ENCODE peak calls at places on chromosomes 11 and 22, in nine cellular contexts. X, P, I, F, A, W, K, E and H are unnamed samples.

GRCh38 chr11:45141171-45141570 is 5.3 kb upstream of the PRDM11 start:
- DNase-seq in X (no peak), P (no peak), I (no peak), F (no peak), A (no peak), W (no peak), K (no peak), E (no peak), H (no peak)

GRCh38 chr11:76657139-76657823 is 13.3 kb downstream of the LRRC32 start:
- DNase-seq in X (peak), P (peak), I (no peak), F (no peak), A (peak), W (peak), K (no peak), E (no peak), H (peak)

GRCh38 chr22:38034278-38034882 is 22.8 kb upstream of the PICK1 start:
- DNase-seq in X (no peak), P (peak), I (peak), F (peak), A (peak), W (peak), K (peak), E (peak), H (no peak)

GRCh38 chr11:66327171-66328035 is 8.8 kb downstream of the RIN1 start:
- DNase-seq in X (peak), P (no peak), I (no peak), F (no peak), A (no peak), W (no peak), K (no peak), E (no peak), H (no peak)

GRCh38 chr22:41487037-41487963 is 18.4 kb downstream of the ACO2 start:
- DNase-seq in X (no peak), P (no peak), I (no peak), F (no peak), A (no peak), W (no peak), K (no peak), E (no peak), H (no peak)

GRCh38 chr11:70578371-70578770 is 180.0 kb downstream of the CTTN start:
- DNase-seq in X (peak), P (no peak), I (no peak), F (no peak), A (no peak), W (no peak), K (no peak), E (no peak), H (no peak)

GRCh38 chr11:22192289-22192641 is 620 bp upstream of the ANO5 start:
- DNase-seq in X (no peak), P (peak), I (no peak), F (peak), A (peak), W (no peak), K (no peak), E (no peak), H (no peak)

GRCh38 chr11:61024938-61025818 is 53.7 kb downstream of the CD6 start:
- DNase-seq in X (no peak), P (no peak), I (no peak), F (no peak), A (no peak), W (no peak), K (no peak), E (no peak), H (no peak)

GRCh38 chr11:45079943-45080719 is 66.3 kb upstream of the PRDM11 start:
- DNase-seq in X (no peak), P (no peak), I (no peak), F (peak), A (peak), W (no peak), K (peak), E (no peak), H (no peak)

GRCh38 chr11:22510010-22510409 is 115.6 kb downstream of the FANCF start:
- DNase-seq in X (no peak), P (no peak), I (no peak), F (no peak), A (no peak), W (no peak), K (no peak), E (no peak), H (peak)

GRCh38 chr11:57460017-57460755 is at the start of gene RTN4RL2:
- DNase-seq in X (no peak), P (peak), I (no peak), F (no peak), A (no peak), W (no peak), K (peak), E (peak), H (no peak)

GRCh38 chr22:44312766-44313165 is at the start of gene SHISAL1:
- DNase-seq in X (no peak), P (no peak), I (no peak), F (no peak), A (no peak), W (no peak), K (no peak), E (no peak), H (no peak)

GRCh38 chr11:37076866-37077265 is 478.8 kb upstream of the RAG2 start:
- DNase-seq in X (no peak), P (no peak), I (no peak), F (no peak), A (no peak), W (no peak), K (no peak), E (no peak), H (no peak)

DNA sequence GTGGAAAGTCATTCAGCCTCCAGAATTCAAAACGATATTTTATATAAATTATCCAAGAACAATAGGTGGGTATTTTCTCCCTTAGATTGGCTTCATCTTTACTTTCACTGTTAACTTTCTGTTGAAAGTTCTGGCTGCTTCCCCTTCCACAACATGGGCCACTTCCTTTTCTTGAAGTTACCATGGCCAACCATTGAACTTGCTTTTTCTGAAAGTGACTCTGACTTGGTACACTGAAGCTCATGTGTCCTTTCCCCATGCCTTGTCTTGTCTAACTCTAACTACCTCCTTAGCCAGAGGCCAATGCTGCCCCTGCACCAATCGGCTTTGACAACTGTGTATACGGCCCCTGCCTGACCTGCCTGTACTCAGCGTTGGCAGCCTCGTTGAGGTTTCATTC is 225.2 kb downstream of the FAT3 start:
- DNase-seq in X (no peak), P (no peak), I (no peak), F (no peak), A (no peak), W (no peak), K (no peak), E (no peak), H (no peak)
- TF ChIP-seq CTCF in X (no peak), P (no peak), I (no peak), F (no peak), A (no peak), W (no peak), K (no peak), E (no peak), H (no peak)

GRCh38 chr11:120236169-120237107 is 3.5 kb upstream of the POU2F3 start:
- DNase-seq in X (no peak), P (no peak), I (no peak), F (no peak), A (no peak), W (no peak), K (no peak), E (peak), H (no peak)
- TF ChIP-seq POLR2A in X (no peak), P (peak), I (no peak), F (no peak), A (no peak), W (no peak), K (no peak), E (peak), H (no peak)

GRCh38 chr11:799641-800316 is 1.7 kb upstream of the SLC25A22 start:
- DNase-seq in X (no peak), P (no peak), I (no peak), F (no peak), A (no peak), W (no peak), K (no peak), E (no peak), H (no peak)
- H3K4me3 ChIP-seq in X (no peak), P (no peak), I (no peak), F (no peak), A (no peak), W (no peak), K (no peak), E (no peak), H (no peak)

GRCh38 chr11:46676436-46677158 is 23.8 kb downstream of the ARHGAP1 start:
- DNase-seq in X (no peak), P (no peak), I (no peak), F (no peak), A (peak), W (no peak), K (no peak), E (no peak), H (no peak)

GRCh38 chr11:46674463-46675287 is 25.7 kb downstream of the ARHGAP1 start:
- DNase-seq in X (no peak), P (no peak), I (no peak), F (peak), A (peak), W (no peak), K (no peak), E (no peak), H (no peak)

GRCh38 chr11:46675949-46676348 is 24.5 kb downstream of the ARHGAP1 start:
- DNase-seq in X (no peak), P (no peak), I (no peak), F (no peak), A (no peak), W (no peak), K (no peak), E (no peak), H (no peak)

GRCh38 chr11:46673713-46674462 is 26.5 kb downstream of the ARHGAP1 start:
- DNase-seq in X (no peak), P (peak), I (no peak), F (no peak), A (no peak), W (no peak), K (no peak), E (no peak), H (no peak)

GRCh38 chr11:46675288-46675851 is 25.0 kb downstream of the ARHGAP1 start:
- DNase-seq in X (peak), P (peak), I (peak), F (peak), A (peak), W (no peak), K (no peak), E (no peak), H (peak)
- TF ChIP-seq CTCF in X (no peak), P (peak), I (no peak), F (no peak), A (peak), W (no peak), K (no peak), E (no peak), H (no peak)

GRCh38 chr11:7596975-7597391 is 76.3 kb downstream of the CYB5R2 start:
- DNase-seq in X (no peak), P (no peak), I (peak), F (peak), A (peak), W (no peak), K (no peak), E (no peak), H (peak)

GRCh38 chr11:7603031-7603781 is 70.1 kb downstream of the CYB5R2 start:
- DNase-seq in X (no peak), P (no peak), I (no peak), F (no peak), A (no peak), W (no peak), K (no peak), E (no peak), H (no peak)

GRCh38 chr11:7599209-7599608 is 74.1 kb downstream of the CYB5R2 start:
- DNase-seq in X (no peak), P (no peak), I (no peak), F (no peak), A (no peak), W (no peak), K (no peak), E (no peak), H (no peak)

GRCh38 chr11:7597620-7598019 is 75.7 kb downstream of the CYB5R2 start:
- DNase-seq in X (peak), P (peak), I (peak), F (peak), A (peak), W (no peak), K (no peak), E (no peak), H (peak)

GRCh38 chr11:7600205-7600775 is 73.0 kb downstream of the CYB5R2 start:
- DNase-seq in X (peak), P (peak), I (peak), F (peak), A (peak), W (no peak), K (no peak), E (peak), H (peak)
- TF ChIP-seq POLR2A in X (no peak), P (no peak), I (no peak), F (no peak), A (no peak), W (no peak), K (no peak), E (no peak), H (no peak)

GRCh38 chr22:23178512-23179254 is 1.6 kb upstream of the BCR start:
- DNase-seq in X (no peak), P (peak), I (peak), F (peak), A (peak), W (peak), K (peak), E (peak), H (peak)

GRCh38 chr22:23180301-23180892 is at the start of gene BCR:
- DNase-seq in X (peak), P (peak), I (peak), F (peak), A (peak), W (peak), K (peak), E (peak), H (peak)

GRCh38 chr22:23181763-23182288 is 1.5 kb downstream of the BCR start:
- DNase-seq in X (no peak), P (no peak), I (no peak), F (no peak), A (no peak), W (no peak), K (no peak), E (no peak), H (no peak)

GRCh38 chr22:23180893-23181762 is 819 bp downstream of the BCR start:
- DNase-seq in X (peak), P (peak), I (no peak), F (peak), A (peak), W (peak), K (no peak), E (no peak), H (no peak)

DNA sequence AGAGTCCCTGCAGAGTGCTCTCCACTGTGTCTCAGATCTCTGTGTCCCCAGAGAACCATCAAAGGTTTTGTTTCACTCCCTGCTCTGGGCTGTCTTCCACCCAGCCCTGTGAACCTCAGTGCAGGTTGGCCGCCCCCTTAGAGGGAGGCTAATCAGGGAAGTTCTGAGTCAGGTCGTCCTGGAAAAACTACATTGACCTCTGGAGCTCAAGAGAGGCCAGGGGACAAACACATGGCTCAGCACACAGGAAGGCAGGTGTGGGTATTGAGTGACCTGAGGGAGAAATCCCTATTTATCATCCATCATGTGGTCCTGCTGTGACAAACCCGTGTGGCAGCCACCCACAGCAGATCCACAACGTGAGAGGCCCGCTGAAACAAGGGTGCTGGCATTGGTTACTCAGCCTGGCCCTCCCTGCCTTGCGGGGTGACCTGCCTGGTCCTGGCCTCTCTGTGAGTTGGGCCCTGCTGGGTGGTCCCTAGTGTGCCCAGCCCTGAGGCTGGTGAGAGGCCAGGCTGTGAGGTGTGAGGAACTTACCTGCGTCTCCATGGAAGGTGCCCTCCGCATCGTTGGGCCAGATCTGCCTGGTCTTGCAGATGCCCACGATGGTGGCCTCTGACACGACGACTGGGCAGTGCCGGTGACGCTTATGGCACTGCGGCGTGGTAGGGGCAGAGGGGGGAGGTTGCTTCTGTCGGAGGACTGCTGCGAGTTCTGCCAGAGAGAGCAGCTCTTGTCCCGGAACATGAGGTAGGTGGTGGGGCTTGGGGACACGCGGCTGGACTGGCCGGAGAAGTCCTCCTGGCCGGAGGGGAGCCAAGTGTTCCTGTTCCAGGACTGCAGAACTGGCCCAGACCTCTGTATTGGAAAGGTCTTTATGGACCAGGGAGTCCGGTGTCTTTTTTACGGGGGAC is 671 bp upstream of the BCR start:
- DNase-seq in X (peak), P (peak), I (no peak), F (peak), A (peak), W (peak), K (no peak), E (no peak), H (no peak)
- H3K4me3 ChIP-seq in X (peak), P (peak), I (peak), F (peak), A (peak), W (peak), K (peak), E (peak), H (peak)

GRCh38 chr22:36184433-36185035 is 17.1 kb downstream of the APOL4 start:
- DNase-seq in X (no peak), P (no peak), I (no peak), F (no peak), A (no peak), W (no peak), K (no peak), E (no peak), H (no peak)

GRCh38 chr22:36183446-36183845 is 18.2 kb downstream of the APOL4 start:
- DNase-seq in X (no peak), P (no peak), I (no peak), F (no peak), A (no peak), W (no peak), K (no peak), E (no peak), H (no peak)

GRCh38 chr22:36182871-36183270 is 18.7 kb downstream of the APOL4 start:
- DNase-seq in X (no peak), P (no peak), I (no peak), F (no peak), A (no peak), W (no peak), K (no peak), E (no peak), H (no peak)

GRCh38 chr22:36182056-36182455 is 19.6 kb downstream of the APOL4 start:
- DNase-seq in X (no peak), P (no peak), I (no peak), F (no peak), A (no peak), W (no peak), K (no peak), E (no peak), H (no peak)

DNA sequence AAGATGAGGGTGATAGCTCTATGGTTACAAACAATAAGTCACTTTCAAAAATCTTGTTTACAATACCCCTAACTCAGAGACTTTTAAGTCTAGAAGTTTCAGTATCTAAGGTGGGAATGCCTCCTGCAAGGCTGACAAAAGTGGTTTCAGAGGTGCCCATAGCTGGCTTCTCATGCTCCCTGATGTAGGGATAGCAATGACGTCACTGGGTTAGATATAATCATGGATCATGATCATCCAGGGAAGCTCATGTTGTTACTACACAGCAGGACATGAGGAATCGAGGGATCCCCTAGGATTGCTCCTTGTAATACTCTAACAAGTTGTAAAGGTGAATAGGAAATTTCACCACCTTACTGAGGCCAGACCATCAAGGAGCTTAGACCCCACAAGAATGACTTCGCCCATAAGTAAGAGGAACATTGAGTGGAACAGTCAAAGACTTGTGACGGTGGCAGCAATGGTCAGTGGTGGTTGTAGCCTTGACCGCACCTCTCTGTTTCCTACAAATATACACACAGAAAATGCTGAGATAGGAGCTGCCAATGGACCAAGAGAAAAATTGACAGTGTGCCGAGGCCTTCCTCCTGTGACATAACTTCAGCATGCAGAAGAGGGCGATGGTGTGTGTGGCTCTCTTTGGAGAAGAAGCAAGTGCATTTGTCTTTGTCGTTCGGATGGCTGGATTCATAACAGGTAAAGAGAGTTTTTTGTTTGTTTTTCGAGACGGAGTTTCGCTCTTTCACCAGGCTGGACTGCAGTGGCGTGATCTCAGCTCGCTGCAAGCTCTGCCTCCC is 15.6 kb downstream of the APOL4 start:
- DNase-seq in X (no peak), P (no peak), I (no peak), F (no peak), A (no peak), W (no peak), K (no peak), E (no peak), H (no peak)
- TF ChIP-seq CTCF in X (no peak), P (no peak), I (no peak), F (no peak), A (no peak), W (no peak), K (no peak), E (no peak), H (no peak)

GRCh38 chr22:37010976-37011375 is 8.3 kb downstream of the TST start:
- DNase-seq in X (no peak), P (no peak), I (no peak), F (no peak), A (no peak), W (no peak), K (no peak), E (no peak), H (no peak)

GRCh38 chr22:37011472-37011871 is 7.8 kb downstream of the TST start:
- DNase-seq in X (no peak), P (no peak), I (no peak), F (no peak), A (no peak), W (no peak), K (no peak), E (no peak), H (no peak)

GRCh38 chr22:37014415-37014806 is 4.8 kb downstream of the TST start:
- DNase-seq in X (no peak), P (no peak), I (no peak), F (no peak), A (no peak), W (no peak), K (no peak), E (no peak), H (no peak)

GRCh38 chr22:37012956-37013355 is 6.3 kb downstream of the TST start:
- DNase-seq in X (no peak), P (no peak), I (no peak), F (peak), A (no peak), W (no peak), K (no peak), E (no peak), H (no peak)

GRCh38 chr22:37012262-37012904 is 6.9 kb downstream of the TST start:
- DNase-seq in X (no peak), P (no peak), I (no peak), F (peak), A (peak), W (no peak), K (peak), E (no peak), H (no peak)
- TF ChIP-seq POLR2A in X (no peak), P (no peak), I (no peak), F (peak), A (no peak), W (no peak), K (no peak), E (no peak), H (no peak)

GRCh38 chr11:85665756-85666155 is 827 bp upstream of the CREBZF start:
- DNase-seq in X (no peak), P (no peak), I (no peak), F (no peak), A (no peak), W (no peak), K (no peak), E (no peak), H (no peak)

GRCh38 chr11:85664561-85665481 is at the start of gene CREBZF:
- DNase-seq in X (peak), P (peak), I (peak), F (peak), A (peak), W (peak), K (peak), E (peak), H (peak)

GRCh38 chr11:85663781-85664560 is 958 bp downstream of the CREBZF start:
- DNase-seq in X (peak), P (peak), I (peak), F (peak), A (peak), W (peak), K (peak), E (peak), H (peak)

GRCh38 chr11:85663080-85663729 is 1.7 kb downstream of the CREBZF start:
- DNase-seq in X (no peak), P (no peak), I (no peak), F (no peak), A (no peak), W (no peak), K (no peak), E (no peak), H (no peak)

GRCh38 chr11:85661972-85662664 is 2.8 kb downstream of the CREBZF start:
- DNase-seq in X (no peak), P (no peak), I (no peak), F (no peak), A (no peak), W (no peak), K (no peak), E (no peak), H (no peak)
- H3K4me3 ChIP-seq in X (peak), P (peak), I (peak), F (peak), A (peak), W (peak), K (peak), E (no peak), H (no peak)